ENCODE peak calls at places on chromosomes 3 and 15, in nine cellular contexts. W, E, Z, N, Y, O, G, M and Q are unnamed samples.

GRCh38 chr3:84108442-84108971 is 850.3 kb upstream of the CADM2 start:
- DNase-seq in G (no peak), E (peak), N (no peak), Z (peak), O (peak), W (no peak), M (no peak), Y (no peak), Q (no peak)

GRCh38 chr3:66004244-66004643 is 34.5 kb downstream of the MAGI1 start:
- DNase-seq in O (no peak), N (no peak), Y (no peak), E (no peak), W (no peak), M (no peak), Z (no peak), G (no peak), Q (no peak)

GRCh38 chr3:70108072-70108471 is 108.5 kb downstream of the SAMMSON start:
- DNase-seq in E (peak), M (no peak), Z (peak), N (no peak), Y (no peak), O (peak), G (peak), W (no peak), Q (no peak)

GRCh38 chr15:66778716-66779115 is 76.7 kb downstream of the SMAD6 start:
- DNase-seq in N (no peak), Z (no peak), W (no peak), Y (no peak), G (no peak), O (no peak), E (no peak), M (no peak), Q (no peak)

GRCh38 chr15:23561914-23562313 is 3.6 kb upstream of the MKRN3 start:
- DNase-seq in Y (no peak), M (no peak), O (no peak), E (no peak), Z (no peak), W (no peak), G (no peak), N (no peak), Q (no peak)

GRCh38 chr3:49236226-49236625 is 40.8 kb downstream of the C3orf62 start:
- DNase-seq in Z (no peak), W (no peak), M (no peak), N (no peak), E (no peak), O (no peak), G (no peak), Y (no peak), Q (no peak)

GRCh38 chr3:129045675-129046036 is 14.9 kb upstream of the GP9 start:
- DNase-seq in G (no peak), O (no peak), N (peak), W (no peak), Z (no peak), E (no peak), M (no peak), Y (no peak), Q (no peak)

GRCh38 chr3:144187531-144188230 is 216.1 kb downstream of the DIPK2A start:
- DNase-seq in E (no peak), G (no peak), O (peak), W (no peak), Z (peak), Y (no peak), M (peak), N (peak), Q (no peak)

GRCh38 chr3:37990527-37990926 is at the start of gene VILL:
- DNase-seq in G (peak), M (no peak), O (no peak), E (no peak), N (no peak), Y (no peak), W (no peak), Z (no peak), Q (no peak)

GRCh38 chr3:143331336-143331735 is 211.8 kb downstream of the CHST2 start:
- DNase-seq in Z (no peak), O (no peak), E (no peak), N (no peak), M (no peak), G (no peak), W (no peak), Y (no peak), Q (no peak)

GRCh38 chr3:163657088-163657487 is 1421.2 kb downstream of the SI start:
- DNase-seq in G (no peak), O (no peak), Y (no peak), N (no peak), Z (no peak), M (no peak), W (no peak), E (no peak), Q (no peak)

GRCh38 chr3:37291275-37291700 is 116.9 kb upstream of the LRRFIP2 start:
- DNase-seq in W (no peak), E (no peak), G (no peak), N (no peak), Z (peak), Y (no peak), M (peak), O (peak), Q (no peak)

GRCh38 chr3:100896994-100897393 is 96.2 kb downstream of the ABI3BP start:
- DNase-seq in Z (no peak), E (no peak), M (no peak), W (no peak), G (no peak), N (no peak), O (no peak), Y (no peak), Q (no peak)

GRCh38 chr3:100893108-100893507 is 100.1 kb downstream of the ABI3BP start:
- DNase-seq in Z (peak), O (no peak), M (no peak), N (no peak), Y (no peak), E (no peak), G (no peak), W (no peak), Q (no peak)

GRCh38 chr3:100893590-100893989 is 99.6 kb downstream of the ABI3BP start:
- DNase-seq in G (peak), N (no peak), W (no peak), Z (peak), M (no peak), O (peak), E (peak), Y (no peak), Q (no peak)

GRCh38 chr3:100891827-100892226 is 101.4 kb downstream of the ABI3BP start:
- DNase-seq in W (no peak), Y (no peak), M (no peak), G (no peak), O (peak), Z (no peak), E (no peak), N (no peak), Q (no peak)

DNA sequence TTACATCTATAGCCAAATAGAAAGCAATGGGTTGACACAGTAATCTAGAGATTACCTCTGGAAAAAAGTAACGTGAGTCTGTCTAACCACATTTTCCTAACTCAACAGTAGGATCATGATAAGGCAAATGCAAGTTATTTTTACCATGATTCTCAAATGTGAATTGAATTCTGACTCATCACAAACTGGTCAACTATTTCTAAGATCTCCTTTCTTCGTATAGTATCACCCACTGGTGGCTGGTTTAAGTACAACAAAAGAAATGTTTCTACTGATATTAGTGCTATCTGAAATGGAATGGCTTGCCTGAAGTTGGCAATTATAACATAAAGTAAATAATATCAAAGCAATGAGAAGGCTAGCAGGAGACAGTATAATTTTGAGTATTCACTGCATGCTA is 102.2 kb downstream of the ABI3BP start:
- DNase-seq in M (no peak), W (no peak), Z (peak), G (no peak), E (no peak), Y (no peak), N (no peak), O (peak), Q (no peak)
- TF ChIP-seq CTCF in M (peak), W (peak), Z (peak), G (peak), E (no peak), Y (peak), N (peak), O (peak), Q (peak)

DNA sequence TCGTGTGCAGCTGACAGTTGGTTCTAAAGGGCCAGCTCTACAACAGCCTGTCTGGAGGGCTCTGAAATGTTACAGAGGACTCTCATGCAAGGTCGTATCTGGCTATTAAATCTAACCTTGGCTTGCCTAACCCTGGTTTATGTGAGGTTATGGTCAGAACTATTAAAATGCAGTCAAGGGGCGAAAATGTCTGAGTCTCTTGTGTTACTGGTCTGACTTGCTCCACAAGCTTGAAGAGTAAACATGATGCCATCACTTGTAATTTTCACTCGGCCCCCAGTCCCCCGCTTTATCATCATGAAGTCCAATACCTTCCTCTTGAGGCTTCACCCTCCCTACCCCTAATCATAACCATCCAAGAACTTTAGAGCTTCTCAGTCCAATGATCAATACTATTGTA is 9.4 kb downstream of the ENTPD3 start:
- DNase-seq in N (no peak), Z (no peak), E (no peak), W (no peak), M (no peak), O (no peak), G (no peak), Y (no peak), Q (no peak)
- TF ChIP-seq CTCF in N (no peak), Z (no peak), E (no peak), W (no peak), M (no peak), O (no peak), G (no peak), Y (no peak), Q (no peak)

DNA sequence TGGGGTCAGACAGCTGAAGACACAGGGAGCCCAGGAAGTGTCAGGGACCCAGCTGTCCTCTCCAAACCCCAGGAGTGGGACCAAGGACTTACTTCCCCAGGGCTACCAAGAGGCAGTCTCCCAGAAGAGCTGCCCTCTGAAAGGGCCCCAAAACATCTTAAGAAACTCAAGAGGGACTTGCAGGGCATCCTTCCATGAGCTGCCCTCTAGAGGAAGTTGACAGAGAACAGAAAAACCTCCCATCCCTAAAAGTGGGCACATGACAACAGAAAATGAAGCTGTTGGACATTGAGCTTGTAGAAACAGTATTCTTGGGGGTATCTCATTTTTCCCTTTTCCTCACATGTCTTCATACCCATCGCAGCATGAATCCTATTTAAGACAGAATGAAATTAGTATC is 58.9 kb downstream of the MECOM start:
- DNase-seq in N (no peak), Y (no peak), G (no peak), Z (peak), E (peak), M (no peak), O (peak), W (no peak), Q (no peak)
- TF ChIP-seq CTCF in N (peak), Y (peak), G (no peak), Z (peak), E (peak), M (peak), O (peak), W (no peak), Q (peak)

GRCh38 chr3:14369675-14370669 is 32.4 kb upstream of the SLC6A6 start:
- DNase-seq in W (no peak), E (peak), G (peak), M (no peak), O (no peak), N (peak), Z (no peak), Y (no peak), Q (no peak)
- TF ChIP-seq CTCF in W (peak), E (peak), G (peak), M (no peak), O (no peak), N (peak), Z (no peak), Y (peak), Q (no peak)

DNA sequence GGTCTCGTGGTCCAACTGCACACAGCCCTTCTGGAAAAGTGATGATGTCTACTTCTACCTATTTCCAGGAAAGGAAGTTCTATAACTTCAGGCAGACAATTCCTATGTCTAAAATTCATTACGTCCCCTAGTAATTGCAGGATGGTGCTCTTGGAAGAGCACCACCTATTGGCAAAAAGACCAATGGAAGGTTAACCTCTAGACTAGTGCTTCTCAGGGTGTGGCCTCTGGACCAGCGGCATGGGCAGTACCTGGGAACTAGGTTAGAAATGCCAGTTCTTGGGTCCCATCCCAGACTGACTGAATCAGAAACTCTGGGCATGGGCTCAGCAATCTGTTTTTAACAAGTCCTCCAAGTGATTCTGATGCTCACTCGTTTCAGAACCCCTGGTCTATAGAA is 258.3 kb upstream of the ICE2 start:
- DNase-seq in W (no peak), E (no peak), N (no peak), O (no peak), Y (no peak), M (no peak), Z (no peak), G (no peak), Q (no peak)
- TF ChIP-seq CTCF in W (no peak), E (peak), N (no peak), O (no peak), Y (no peak), M (no peak), Z (peak), G (no peak), Q (no peak)

GRCh38 chr15:71701808-71702207 is 108.5 kb upstream of the NR2E3 start:
- DNase-seq in N (no peak), G (no peak), Y (no peak), M (no peak), W (no peak), E (no peak), O (no peak), Z (no peak), Q (no peak)
- TF ChIP-seq CTCF in N (no peak), G (no peak), Y (no peak), M (no peak), W (no peak), E (no peak), O (no peak), Z (no peak), Q (no peak)

GRCh38 chr3:157493627-157494550 is 9.3 kb downstream of the VEPH1 start:
- DNase-seq in Z (peak), Y (no peak), W (no peak), M (peak), O (peak), G (peak), N (peak), E (peak), Q (no peak)
- TF ChIP-seq CTCF in Z (peak), Y (peak), W (peak), M (peak), O (peak), G (peak), N (peak), E (peak), Q (peak)

DNA sequence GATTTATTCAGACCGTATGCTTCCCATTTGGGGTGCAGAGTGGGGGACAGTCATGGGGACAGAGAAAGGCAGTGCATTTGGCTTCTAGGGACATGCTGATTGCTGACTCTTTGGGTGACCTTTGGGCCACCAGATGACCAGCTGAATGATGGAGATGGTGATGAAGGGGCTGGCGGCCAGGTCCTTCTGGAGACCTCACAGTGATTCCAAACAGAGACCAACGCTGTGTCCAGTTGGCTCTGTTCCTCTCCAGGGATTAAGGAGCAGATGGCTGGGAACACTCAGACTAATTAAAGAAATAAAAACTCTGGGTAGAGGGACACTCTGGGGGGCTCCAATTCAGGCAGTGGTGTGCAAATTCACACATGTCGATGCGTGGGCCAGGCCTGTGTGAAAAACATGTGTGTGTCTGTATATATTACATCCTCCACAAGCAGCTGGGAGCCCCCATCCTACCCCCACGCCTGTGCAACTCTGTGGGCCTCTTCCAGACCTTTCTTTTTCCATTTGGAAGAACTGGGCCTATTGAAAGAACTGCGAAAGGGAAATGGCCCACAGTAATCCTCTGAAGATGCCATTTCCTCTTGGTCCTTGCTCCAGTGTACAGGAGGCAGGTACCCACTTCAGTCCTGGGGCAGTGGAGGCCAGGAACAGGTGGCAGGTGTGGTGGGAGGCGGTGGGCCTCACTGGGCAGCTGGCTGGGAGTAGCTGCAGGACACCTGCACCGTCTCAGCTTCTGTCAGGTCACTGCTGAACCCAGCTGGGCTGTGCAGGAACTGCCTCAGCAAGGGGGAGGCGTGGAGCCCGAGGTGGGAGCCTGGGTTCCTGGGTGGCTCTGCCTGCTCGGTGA is 8.9 kb downstream of the XIRP1 start:
- DNase-seq in E (no peak), W (no peak), M (no peak), Z (no peak), O (no peak), Y (no peak), N (no peak), G (no peak), Q (no peak)
- TF ChIP-seq CTCF in E (no peak), W (no peak), M (no peak), Z (no peak), O (no peak), Y (no peak), N (no peak), G (no peak), Q (no peak)

DNA sequence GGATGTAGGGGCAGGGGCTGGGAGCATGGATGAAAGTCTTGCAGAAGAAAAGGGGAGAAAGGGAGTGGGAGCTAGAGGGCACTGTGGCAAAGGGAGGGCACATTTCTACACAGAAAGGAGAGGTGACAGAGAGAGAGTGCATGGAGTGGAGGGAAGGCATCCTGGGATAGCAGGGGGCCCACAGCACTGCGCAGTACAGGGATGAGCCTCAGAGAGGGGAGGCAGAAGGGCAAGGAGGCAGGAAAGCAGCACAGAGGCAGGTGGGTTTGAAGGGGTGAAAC is 5.4 kb downstream of the STOML1 start:
- DNase-seq in N (no peak), Y (no peak), W (no peak), G (no peak), O (no peak), E (no peak), M (no peak), Z (no peak), Q (no peak)
- TF ChIP-seq CTCF in N (no peak), Y (no peak), W (no peak), G (no peak), O (no peak), E (no peak), M (no peak), Z (peak), Q (no peak)

DNA sequence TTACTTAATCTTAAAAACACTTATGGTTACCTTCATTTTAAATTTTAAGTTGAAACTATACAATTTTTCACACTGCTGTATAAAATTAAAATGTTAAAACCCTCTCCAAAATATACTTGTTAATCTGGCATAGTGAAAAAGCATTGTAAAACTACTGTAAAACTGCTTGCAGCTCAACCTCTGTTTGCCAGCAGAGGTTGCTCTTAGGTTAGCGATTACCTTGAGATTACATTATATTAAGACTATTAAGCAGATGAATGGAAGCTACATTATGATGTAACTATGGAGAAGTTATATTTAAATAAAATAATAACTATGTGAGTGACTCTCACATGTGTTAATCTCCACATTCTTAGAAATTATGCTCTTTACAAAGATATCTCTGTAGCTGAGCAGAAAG is 143.6 kb upstream of the SLITRK3 start:
- DNase-seq in G (peak), Z (peak), W (no peak), Y (no peak), M (no peak), O (no peak), E (peak), N (peak), Q (no peak)
- TF ChIP-seq CTCF in G (peak), Z (no peak), W (peak), Y (no peak), M (no peak), O (no peak), E (peak), N (peak), Q (peak)